ENCODE peak calls at places on chromosomes 1 and 21, in four cellular contexts. D is breast epithelium, F is vagina, X is heart left ventricle. G is an unnamed sample. For H3K9me3, the result is how much of the 10 kb centered on the place peaks cover.

GRCh38 chr1:15254521-15254920 is 7.5 kb downstream of the FHAD1 start:
- DNase-seq in D (no peak), F (no peak), X (no peak), G (no peak)

GRCh38 chr1:178518894-178519293 is 6.0 kb downstream of the TEX35 start:
- DNase-seq in D (no peak), F (no peak), X (no peak), G (no peak)

GRCh38 chr1:225882699-225883615 is 777 bp upstream of the TMEM63A start:
- DNase-seq in D (peak), F (no peak), X (peak), G (peak)

GRCh38 chr1:44934786-44935185 is 51.6 kb downstream of the EIF2B3 start:
- DNase-seq in D (no peak), F (no peak), X (no peak), G (no peak)

GRCh38 chr21:41758550-41758949 is 8.3 kb downstream of the RIPK4 start:
- DNase-seq in D (no peak), F (no peak), X (no peak), G (no peak)

GRCh38 chr1:78536427-78536826 is 45.7 kb downstream of the PTGFR start:
- DNase-seq in D (no peak), F (no peak), X (no peak), G (no peak)

GRCh38 chr1:227888404-227889046 is 59.2 kb downstream of the WNT9A start:
- DNase-seq in D (no peak), F (peak), X (no peak), G (no peak)

GRCh38 chr1:19128965-19129514 is 81.0 kb downstream of the UBR4 start:
- DNase-seq in D (no peak), F (no peak), X (no peak), G (no peak)

GRCh38 chr1:22077728-22078127 is 25.2 kb downstream of the CDC42 start:
- DNase-seq in D (no peak), F (no peak), X (no peak), G (no peak)

GRCh38 chr1:110243146-110243545 is 33.0 kb downstream of the KCNC4 start:
- DNase-seq in D (no peak), F (no peak), X (no peak), G (no peak)

GRCh38 chr1:89708727-89709375 is 75.9 kb downstream of the LRRC8C start:
- DNase-seq in D (no peak), F (no peak), X (no peak), G (no peak)

GRCh38 chr21:25578070-25578961 is 29.0 kb downstream of the MRPL39 start:
- DNase-seq in D (no peak), F (no peak), X (no peak), G (no peak)

GRCh38 chr1:57770772-57771171 is 346.9 kb upstream of the DAB1 start:
- DNase-seq in D (no peak), F (no peak), X (no peak), G (no peak)

GRCh38 chr21:38912789-38913119 is 107.0 kb downstream of the ETS2 start:
- DNase-seq in D (no peak), F (no peak), X (no peak), G (no peak)

GRCh38 chr21:38914071-38914491 is 108.4 kb downstream of the ETS2 start:
- DNase-seq in D (no peak), F (no peak), X (no peak), G (peak)

GRCh38 chr21:38914531-38915385 is 109.0 kb downstream of the ETS2 start:
- DNase-seq in D (no peak), F (peak), X (no peak), G (peak)

GRCh38 chr21:38912355-38912619 is 106.6 kb downstream of the ETS2 start:
- DNase-seq in D (no peak), F (no peak), X (no peak), G (no peak)

GRCh38 chr21:38913120-38913975 is 107.6 kb downstream of the ETS2 start:
- DNase-seq in D (peak), F (peak), X (peak), G (peak)
- TF ChIP-seq POLR2A in D (no peak), F (no peak), X (no peak), G (peak)

GRCh38 chr1:68969430-68969829 is 472.5 kb upstream of the DEPDC1 start:
- DNase-seq in D (no peak), F (no peak), X (no peak), G (no peak)
- H3K9me3 ChIP-seq in D (under half), F (under half), X (under half), G (under half)

GRCh38 chr1:68460935-68461334 is 11.2 kb upstream of the RPE65 start:
- DNase-seq in D (no peak), F (no peak), X (no peak), G (no peak)

GRCh38 chr1:68456207-68456606 is 6.5 kb upstream of the RPE65 start:
- DNase-seq in D (no peak), F (no peak), X (no peak), G (no peak)

GRCh38 chr1:68459091-68459490 is 9.3 kb upstream of the RPE65 start:
- DNase-seq in D (no peak), F (no peak), X (no peak), G (no peak)

GRCh38 chr1:68464891-68465290 is 15.1 kb upstream of the RPE65 start:
- DNase-seq in D (no peak), F (no peak), X (no peak), G (no peak)

DNA sequence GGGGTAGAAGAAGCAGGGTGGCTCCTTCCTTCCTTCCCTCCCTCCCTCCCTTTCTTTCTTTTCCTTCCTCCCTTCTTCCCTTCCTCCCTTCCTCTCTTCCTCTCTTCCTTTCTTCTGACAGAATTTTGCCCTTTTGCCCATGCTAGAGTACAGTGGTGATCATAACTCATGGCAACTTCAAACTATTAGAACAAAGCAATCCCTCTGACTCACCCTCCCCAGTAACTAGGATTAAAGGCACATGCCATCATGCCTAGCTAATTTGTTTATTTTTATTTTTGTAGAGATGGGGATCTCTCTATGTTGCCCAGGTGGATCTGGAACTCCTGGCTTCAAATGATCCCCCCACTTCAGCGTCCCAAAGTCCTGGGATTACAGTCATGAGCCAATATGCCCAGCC is 10.0 kb upstream of the RPE65 start:
- DNase-seq in D (no peak), F (no peak), X (no peak), G (no peak)
- TF ChIP-seq POLR2A in D (no peak), F (no peak), X (no peak), G (no peak)

GRCh38 chr1:4463631-4464030 is 190.8 kb upstream of the AJAP1 start:
- DNase-seq in D (no peak), F (no peak), X (no peak), G (no peak)
- H3K9me3 ChIP-seq in D (under half), F (under half), X (under half), G (under half)

DNA sequence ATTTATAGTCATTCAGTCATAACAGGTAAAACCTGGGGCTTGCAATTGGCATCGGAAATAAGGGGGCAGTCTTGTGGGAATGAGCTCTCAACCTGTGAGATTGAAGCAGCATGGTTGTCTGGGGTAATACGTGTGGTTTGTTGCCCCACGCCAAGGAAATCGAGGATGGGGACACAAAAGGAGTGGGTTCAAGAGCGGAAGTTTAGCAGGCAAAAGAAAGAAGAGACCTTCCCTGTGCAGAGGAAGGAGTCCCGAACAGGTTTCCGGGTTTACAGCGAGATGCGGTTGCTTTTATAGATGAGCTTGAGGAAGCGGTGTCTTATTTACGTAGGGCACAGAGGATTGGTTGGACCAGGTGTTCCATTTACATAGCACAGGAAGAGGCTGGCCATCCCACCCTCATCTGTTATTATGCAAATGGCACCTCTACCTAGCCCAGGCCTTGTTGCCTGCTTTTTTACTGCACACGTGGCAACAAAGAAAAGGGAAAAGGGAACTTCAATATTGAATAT is 37.3 kb downstream of the IFNAR1 start:
- DNase-seq in D (no peak), F (no peak), X (no peak), G (peak)
- TF ChIP-seq POLR2A in D (no peak), F (peak), X (no peak), G (peak)

DNA sequence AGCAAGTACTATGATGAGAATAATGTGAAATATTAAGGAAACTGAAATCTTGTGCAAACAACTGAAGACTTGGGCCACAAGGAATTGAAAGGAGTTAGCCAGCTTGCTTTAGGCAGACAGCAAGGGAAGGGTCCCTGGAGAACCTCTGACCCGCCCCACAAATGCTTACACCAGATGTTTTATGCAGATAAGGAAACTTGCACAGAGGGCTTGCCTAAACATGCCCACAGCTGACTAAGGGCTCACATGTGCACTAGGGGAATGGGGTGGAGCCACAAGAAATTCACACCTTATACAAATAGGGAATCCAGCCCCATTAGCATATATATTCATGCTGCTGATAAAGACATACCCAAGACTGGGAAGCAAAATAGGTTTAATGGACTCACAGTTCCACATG is 86.1 kb upstream of the CYYR1 start:
- DNase-seq in D (no peak), F (no peak), X (no peak), G (no peak)
- H3K9me3 ChIP-seq in D (under half), F (under half), X (under half), G (under half)

GRCh38 chr21:45981641-45982255 is at the start of gene COL6A1:
- DNase-seq in D (peak), F (no peak), X (peak), G (peak)
- TF ChIP-seq POLR2A in D (peak), F (peak), X (no peak), G (peak)

DNA sequence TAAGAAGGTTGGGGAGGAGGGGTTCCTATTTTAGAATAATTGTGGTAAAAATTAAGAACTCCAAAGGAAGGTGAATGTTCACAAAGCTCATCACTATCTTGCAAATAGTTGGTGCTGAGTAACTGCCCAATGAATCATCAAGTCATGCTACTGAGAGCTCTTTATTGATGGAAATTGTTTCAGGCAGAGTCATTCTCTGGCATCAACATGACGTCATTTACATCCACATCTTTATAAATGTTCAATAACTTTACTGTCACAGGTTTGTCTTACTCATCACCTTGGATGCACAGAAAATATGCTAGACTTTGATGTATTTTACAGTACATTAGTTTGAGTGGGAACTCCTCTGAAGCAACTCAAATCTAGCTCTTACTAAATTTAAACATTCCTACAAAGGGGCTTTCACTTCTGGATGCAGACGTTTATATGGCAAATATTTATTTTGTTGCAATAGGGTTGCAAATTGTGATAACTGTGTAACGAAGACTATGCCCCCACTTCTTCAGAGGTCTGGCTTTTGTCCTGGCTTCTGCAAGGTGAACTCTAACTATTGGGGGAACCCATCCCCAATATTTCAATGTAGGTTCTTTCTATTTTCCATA is 273.7 kb upstream of the AJAP1 start:
- DNase-seq in D (no peak), F (no peak), X (no peak), G (no peak)
- H3K9me3 ChIP-seq in D (under half), F (under half), X (under half), G (under half)